ENCODE peak calls at places on chromosomes 16 and 17, in seven cellular contexts. One of them, this sample, is unnamed.

GRCh38 chr16:86984975-86985655 is 332.1 kb downstream of the C16orf95 start:
- DNase-seq in breast epithelium: no peak
- DNase-seq in thyroid gland: no peak
- DNase-seq in uterus: no peak
- DNase-seq in esophagus squamous epithelium: no peak
- DNase-seq in H1: no peak
- DNase-seq in suprapubic skin: no peak
- DNase-seq in this sample: no peak

GRCh38 chr17:83173997-83174858 is 94.8 kb downstream of the METRNL start:
- DNase-seq in breast epithelium: peak; percentile 16
- DNase-seq in thyroid gland: no peak
- DNase-seq in uterus: peak; percentile 20
- DNase-seq in esophagus squamous epithelium: no peak
- DNase-seq in H1: no peak
- DNase-seq in suprapubic skin: no peak
- DNase-seq in this sample: peak; percentile 3

GRCh38 chr17:43530303-43531081 is 15.6 kb downstream of the ETV4 start:
- DNase-seq in breast epithelium: peak; percentile 79
- DNase-seq in thyroid gland: peak; percentile 99
- DNase-seq in uterus: peak; percentile 73
- DNase-seq in esophagus squamous epithelium: no peak
- DNase-seq in H1: peak; percentile 99
- DNase-seq in suprapubic skin: peak; percentile 64
- DNase-seq in this sample: peak; percentile 90

GRCh38 chr16:75380870-75381269 is 52.4 kb downstream of the CFDP1 start:
- DNase-seq in breast epithelium: no peak
- DNase-seq in thyroid gland: no peak
- DNase-seq in uterus: no peak
- DNase-seq in esophagus squamous epithelium: no peak
- DNase-seq in H1: no peak
- DNase-seq in suprapubic skin: no peak
- DNase-seq in this sample: no peak

GRCh38 chr17:16991349-16992009 is 19.6 kb upstream of the TNFRSF13B start:
- DNase-seq in breast epithelium: peak; percentile 54
- DNase-seq in thyroid gland: peak; percentile 86
- DNase-seq in uterus: peak; percentile 63
- DNase-seq in esophagus squamous epithelium: peak; percentile 36
- DNase-seq in H1: peak; percentile 50
- DNase-seq in suprapubic skin: peak; percentile 87
- DNase-seq in this sample: peak; percentile 89

GRCh38 chr16:74099530-74099929 is 197.1 kb upstream of the PSMD7 start:
- DNase-seq in breast epithelium: no peak
- DNase-seq in thyroid gland: no peak
- DNase-seq in uterus: no peak
- DNase-seq in esophagus squamous epithelium: no peak
- DNase-seq in H1: no peak
- DNase-seq in suprapubic skin: no peak
- DNase-seq in this sample: no peak

GRCh38 chr16:74297296-74297665 is 667 bp downstream of the PSMD7 start:
- DNase-seq in breast epithelium: no peak
- DNase-seq in thyroid gland: peak; percentile 16
- DNase-seq in uterus: no peak
- DNase-seq in esophagus squamous epithelium: no peak
- DNase-seq in H1: no peak
- DNase-seq in suprapubic skin: peak; percentile 65
- DNase-seq in this sample: no peak

GRCh38 chr16:10600792-10601443 is 20.5 kb upstream of the EMP2 start:
- DNase-seq in breast epithelium: no peak
- DNase-seq in thyroid gland: no peak
- DNase-seq in uterus: no peak
- DNase-seq in esophagus squamous epithelium: no peak
- DNase-seq in H1: no peak
- DNase-seq in suprapubic skin: no peak
- DNase-seq in this sample: no peak

GRCh38 chr17:72249441-72249840 is 128.6 kb downstream of the SOX9 start:
- DNase-seq in breast epithelium: no peak
- DNase-seq in thyroid gland: peak; percentile 88
- DNase-seq in uterus: no peak
- DNase-seq in esophagus squamous epithelium: no peak
- DNase-seq in H1: no peak
- DNase-seq in suprapubic skin: no peak
- DNase-seq in this sample: peak; percentile 47

GRCh38 chr16:51500306-51500705 is 349.2 kb upstream of the SALL1 start:
- DNase-seq in breast epithelium: no peak
- DNase-seq in thyroid gland: no peak
- DNase-seq in uterus: no peak
- DNase-seq in esophagus squamous epithelium: no peak
- DNase-seq in H1: no peak
- DNase-seq in suprapubic skin: no peak
- DNase-seq in this sample: no peak

GRCh38 chr17:2041561-2042354 is at the start of gene OVCA2:
- DNase-seq in breast epithelium: peak; percentile 91
- DNase-seq in thyroid gland: peak; percentile 96
- DNase-seq in uterus: peak; percentile 97
- DNase-seq in esophagus squamous epithelium: peak; percentile 55
- DNase-seq in H1: no peak
- DNase-seq in suprapubic skin: peak; percentile 95
- DNase-seq in this sample: peak; percentile 97
- TF ChIP-seq POLR2A in breast epithelium: peak; percentile 57
- TF ChIP-seq POLR2A in thyroid gland: no peak
- TF ChIP-seq POLR2A in uterus: peak; percentile 75
- TF ChIP-seq POLR2A in esophagus squamous epithelium: no peak
- TF ChIP-seq POLR2A in H1: peak; percentile 85
- TF ChIP-seq POLR2A in suprapubic skin: no peak
- TF ChIP-seq POLR2A in this sample: peak; percentile 70

GRCh38 chr17:19867094-19867653 is 562 bp downstream of the ULK2 start:
- DNase-seq in breast epithelium: peak; percentile 36
- DNase-seq in thyroid gland: peak; percentile 79
- DNase-seq in uterus: peak; percentile 58
- DNase-seq in esophagus squamous epithelium: no peak
- DNase-seq in H1: no peak
- DNase-seq in suprapubic skin: no peak
- DNase-seq in this sample: peak; percentile 72

GRCh38 chr17:19867654-19868395 is at the start of gene ULK2:
- DNase-seq in breast epithelium: peak; percentile 24
- DNase-seq in thyroid gland: peak; percentile 54
- DNase-seq in uterus: peak; percentile 65
- DNase-seq in esophagus squamous epithelium: no peak
- DNase-seq in H1: no peak
- DNase-seq in suprapubic skin: peak; percentile 66
- DNase-seq in this sample: peak; percentile 51
- TF ChIP-seq POLR2A in breast epithelium: no peak
- TF ChIP-seq POLR2A in thyroid gland: peak; percentile 26
- TF ChIP-seq POLR2A in uterus: peak; percentile 95
- TF ChIP-seq POLR2A in esophagus squamous epithelium: no peak
- TF ChIP-seq POLR2A in H1: peak; percentile 80
- TF ChIP-seq POLR2A in suprapubic skin: peak; percentile 63
- TF ChIP-seq POLR2A in this sample: peak; percentile 77

GRCh38 chr17:55093358-55093757 is 124.8 kb downstream of the STXBP4 start:
- DNase-seq in breast epithelium: no peak
- DNase-seq in thyroid gland: no peak
- DNase-seq in uterus: no peak
- DNase-seq in esophagus squamous epithelium: no peak
- DNase-seq in H1: no peak
- DNase-seq in suprapubic skin: no peak
- DNase-seq in this sample: no peak

GRCh38 chr17:55098765-55099164 is 130.2 kb downstream of the STXBP4 start:
- DNase-seq in breast epithelium: no peak
- DNase-seq in thyroid gland: no peak
- DNase-seq in uterus: no peak
- DNase-seq in esophagus squamous epithelium: no peak
- DNase-seq in H1: no peak
- DNase-seq in suprapubic skin: no peak
- DNase-seq in this sample: no peak
- TF ChIP-seq POLR2A in breast epithelium: no peak
- TF ChIP-seq POLR2A in thyroid gland: no peak
- TF ChIP-seq POLR2A in uterus: no peak
- TF ChIP-seq POLR2A in esophagus squamous epithelium: no peak
- TF ChIP-seq POLR2A in H1: no peak
- TF ChIP-seq POLR2A in suprapubic skin: no peak
- TF ChIP-seq POLR2A in this sample: no peak

DNA sequence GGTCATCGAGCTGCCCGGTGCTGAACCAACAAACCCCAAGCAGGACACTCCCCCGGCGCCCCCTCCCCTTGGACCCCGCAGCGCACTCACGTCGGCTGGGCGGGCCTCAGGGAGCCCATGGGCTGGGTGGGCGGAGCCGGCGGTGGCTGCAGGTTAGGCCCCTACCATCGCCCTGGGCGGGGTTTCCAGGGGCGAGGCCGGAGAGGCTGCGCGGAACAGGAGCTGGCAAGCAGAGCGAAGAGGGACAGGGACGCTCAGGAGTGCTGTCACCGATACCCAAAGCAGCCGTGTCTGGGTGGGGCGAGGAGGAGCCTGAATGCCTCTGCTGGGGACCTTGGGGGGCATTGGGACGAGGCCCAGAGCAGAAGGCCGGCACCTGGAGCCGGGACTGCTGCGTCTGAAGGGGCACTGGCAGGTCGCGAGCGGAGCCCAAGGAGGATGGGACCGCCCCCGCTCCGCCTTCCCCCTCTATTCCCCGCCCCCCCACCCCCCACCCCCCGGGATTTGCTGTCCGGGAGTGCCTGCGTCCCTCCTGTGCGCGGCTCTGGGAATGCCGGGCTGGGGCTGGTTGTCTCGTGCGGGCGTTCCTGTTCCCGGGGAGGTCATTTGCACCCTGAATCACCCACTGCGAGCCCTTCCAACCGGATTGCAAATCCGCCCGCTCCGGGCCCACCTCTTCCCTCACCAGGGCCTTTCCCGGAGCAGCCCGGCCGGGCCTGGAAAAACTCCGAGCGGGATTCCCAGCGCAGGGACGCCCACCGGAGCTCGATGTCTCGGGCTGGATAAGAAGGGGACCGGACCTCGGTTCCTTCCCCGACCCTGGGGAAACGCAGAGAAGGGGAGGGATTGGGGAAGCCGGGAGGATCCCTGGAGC is 902 bp downstream of the ARHGAP27 start:
- DNase-seq in breast epithelium: peak; percentile 78
- DNase-seq in thyroid gland: peak; percentile 94
- DNase-seq in uterus: peak; percentile 45
- DNase-seq in esophagus squamous epithelium: no peak
- DNase-seq in H1: peak; percentile 63
- DNase-seq in suprapubic skin: peak; percentile 89
- DNase-seq in this sample: peak; percentile 77
- TF ChIP-seq POLR2A in breast epithelium: no peak
- TF ChIP-seq POLR2A in thyroid gland: no peak
- TF ChIP-seq POLR2A in uterus: peak; percentile 28
- TF ChIP-seq POLR2A in esophagus squamous epithelium: no peak
- TF ChIP-seq POLR2A in H1: no peak
- TF ChIP-seq POLR2A in suprapubic skin: no peak
- TF ChIP-seq POLR2A in this sample: peak; percentile 46

DNA sequence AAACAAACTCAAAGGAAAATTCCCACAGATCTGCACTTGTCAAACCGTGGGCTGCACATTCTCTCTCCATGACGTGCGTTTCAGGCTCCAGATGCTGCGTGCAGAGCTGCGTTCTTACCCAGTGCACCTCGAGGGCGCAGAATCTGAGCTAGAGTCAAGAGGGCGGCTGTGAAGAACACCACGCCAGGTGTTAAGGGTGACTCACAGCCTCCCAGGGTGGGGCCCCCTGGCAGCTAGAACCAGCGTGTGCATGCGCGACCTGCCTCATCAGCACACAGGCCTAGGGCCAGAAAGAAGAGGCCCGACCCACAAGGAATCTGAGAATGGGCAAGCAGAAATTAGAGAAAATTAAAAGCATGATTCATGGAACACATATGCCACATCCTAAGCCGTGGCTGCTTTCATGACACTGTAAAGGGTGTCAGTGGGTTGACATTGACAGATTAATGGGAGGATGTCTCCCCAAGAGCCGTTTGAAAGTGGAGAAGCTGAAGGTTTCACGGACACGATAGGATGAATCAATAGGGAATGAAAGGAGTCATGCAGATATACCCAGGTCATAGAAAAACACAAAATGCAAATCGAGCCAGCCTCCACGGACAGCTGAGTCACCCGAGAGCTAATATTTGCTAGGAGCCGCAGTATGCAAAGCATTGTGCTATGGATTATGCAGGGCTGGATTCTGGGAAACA is 29.0 kb downstream of the MARCHF10 start:
- DNase-seq in breast epithelium: peak; percentile 61
- DNase-seq in thyroid gland: peak; percentile 75
- DNase-seq in uterus: peak; percentile 59
- DNase-seq in esophagus squamous epithelium: no peak
- DNase-seq in H1: no peak
- DNase-seq in suprapubic skin: peak; percentile 69
- DNase-seq in this sample: no peak
- TF ChIP-seq POLR2A in breast epithelium: no peak
- TF ChIP-seq POLR2A in thyroid gland: no peak
- TF ChIP-seq POLR2A in uterus: no peak
- TF ChIP-seq POLR2A in esophagus squamous epithelium: no peak
- TF ChIP-seq POLR2A in H1: no peak
- TF ChIP-seq POLR2A in suprapubic skin: no peak
- TF ChIP-seq POLR2A in this sample: no peak

GRCh38 chr16:89507219-89507833 is 877 bp upstream of the SPG7 start:
- DNase-seq in breast epithelium: no peak
- DNase-seq in thyroid gland: no peak
- DNase-seq in uterus: no peak
- DNase-seq in esophagus squamous epithelium: no peak
- DNase-seq in H1: no peak
- DNase-seq in suprapubic skin: no peak
- DNase-seq in this sample: no peak
- TF ChIP-seq POLR2A in breast epithelium: no peak
- TF ChIP-seq POLR2A in thyroid gland: no peak
- TF ChIP-seq POLR2A in uterus: no peak
- TF ChIP-seq POLR2A in esophagus squamous epithelium: no peak
- TF ChIP-seq POLR2A in H1: no peak
- TF ChIP-seq POLR2A in suprapubic skin: no peak
- TF ChIP-seq POLR2A in this sample: no peak

GRCh38 chr17:75288359-75288758 is 874 bp downstream of the SLC25A19 start:
- DNase-seq in breast epithelium: no peak
- DNase-seq in thyroid gland: no peak
- DNase-seq in uterus: no peak
- DNase-seq in esophagus squamous epithelium: no peak
- DNase-seq in H1: no peak
- DNase-seq in suprapubic skin: no peak
- DNase-seq in this sample: no peak

GRCh38 chr17:75289832-75290337 is 652 bp upstream of the SLC25A19 start:
- DNase-seq in breast epithelium: peak; percentile 30
- DNase-seq in thyroid gland: peak; percentile 40
- DNase-seq in uterus: peak; percentile 47
- DNase-seq in esophagus squamous epithelium: no peak
- DNase-seq in H1: no peak
- DNase-seq in suprapubic skin: no peak
- DNase-seq in this sample: peak; percentile 59

GRCh38 chr17:75288784-75289121 is 480 bp downstream of the SLC25A19 start:
- DNase-seq in breast epithelium: peak; percentile 46
- DNase-seq in thyroid gland: peak; percentile 69
- DNase-seq in uterus: no peak
- DNase-seq in esophagus squamous epithelium: no peak
- DNase-seq in H1: no peak
- DNase-seq in suprapubic skin: no peak
- DNase-seq in this sample: no peak

GRCh38 chr17:75287221-75287620 is 2.0 kb downstream of the SLC25A19 start:
- DNase-seq in breast epithelium: no peak
- DNase-seq in thyroid gland: no peak
- DNase-seq in uterus: no peak
- DNase-seq in esophagus squamous epithelium: no peak
- DNase-seq in H1: no peak
- DNase-seq in suprapubic skin: no peak
- DNase-seq in this sample: no peak

GRCh38 chr17:75289122-75289831 is at the start of gene SLC25A19:
- DNase-seq in breast epithelium: peak; percentile 98
- DNase-seq in thyroid gland: peak; percentile 99
- DNase-seq in uterus: peak; percentile 98
- DNase-seq in esophagus squamous epithelium: peak; percentile 92
- DNase-seq in H1: peak; percentile 98
- DNase-seq in suprapubic skin: peak; percentile 99
- DNase-seq in this sample: peak; percentile 99
- TF ChIP-seq POLR2A in breast epithelium: peak; percentile 33
- TF ChIP-seq POLR2A in thyroid gland: no peak
- TF ChIP-seq POLR2A in uterus: peak; percentile 93
- TF ChIP-seq POLR2A in esophagus squamous epithelium: no peak
- TF ChIP-seq POLR2A in H1: peak; percentile 83
- TF ChIP-seq POLR2A in suprapubic skin: no peak
- TF ChIP-seq POLR2A in this sample: peak; percentile 97